ENCODE peak calls at places on chromosomes 7 and 10, in six cellular contexts. Q is GM23248, Y is HCT116, D is neural progenitor cell, R is PC-3, I is SK-N-SH. A is an unnamed sample. For H3K27me3, the result is how much of the 10 kb centered on the place peaks cover.

GRCh38 chr7:24576171-24577052 is 3.2 kb downstream of the PALS2 start:
- DNase-seq in I (peak), Y (peak), D (peak), R (peak), Q (peak), A (peak)

GRCh38 chr7:73704640-73705550 is 14.6 kb downstream of the STX1A start:
- DNase-seq in R (peak), Y (no peak), I (peak), Q (no peak), D (no peak), A (no peak)

GRCh38 chr10:46560952-46561351 is 4.5 kb upstream of the GPRIN2 start:
- DNase-seq in Q (no peak), D (no peak), Y (no peak), R (no peak), I (no peak), A (peak)

GRCh38 chr7:41247128-41247865 is 455.6 kb downstream of the INHBA start:
- DNase-seq in Q (no peak), I (no peak), Y (peak), D (no peak), R (peak), A (no peak)

GRCh38 chr7:102404005-102404861 is 8.1 kb downstream of the PRKRIP1 start:
- DNase-seq in R (peak), Y (peak), Q (peak), D (peak), I (peak), A (peak)

GRCh38 chr10:31171402-31172120 is 139.9 kb upstream of the ZNF438 start:
- DNase-seq in R (no peak), Y (no peak), Q (peak), D (no peak), I (no peak), A (no peak)

GRCh38 chr7:22782616-22783232 is 39.9 kb downstream of the TOMM7 start:
- DNase-seq in Y (peak), D (peak), R (peak), Q (peak), I (peak), A (peak)

GRCh38 chr7:150665075-150665794 is 20.3 kb upstream of the GIMAP2 start:
- DNase-seq in I (no peak), Y (no peak), D (no peak), R (peak), Q (no peak), A (no peak)

GRCh38 chr7:80182630-80183276 is 48.1 kb downstream of the GNAI1 start:
- DNase-seq in Y (peak), R (peak), Q (peak), D (no peak), I (no peak), A (no peak)

GRCh38 chr10:17056781-17057191 is 72.8 kb downstream of the CUBN start:
- DNase-seq in D (no peak), Q (peak), I (no peak), R (peak), Y (no peak), A (no peak)

GRCh38 chr10:95837783-95838182 is 70.0 kb upstream of the CC2D2B start:
- DNase-seq in R (no peak), I (no peak), Q (no peak), D (no peak), Y (no peak), A (no peak)

GRCh38 chr10:92714152-92714836 is 24.5 kb downstream of the HHEX start:
- DNase-seq in I (no peak), R (no peak), Q (no peak), D (no peak), Y (no peak), A (no peak)

GRCh38 chr7:100023526-100023925 is 8.1 kb downstream of the ZKSCAN1 start:
- DNase-seq in D (no peak), Y (no peak), I (no peak), Q (no peak), R (no peak), A (no peak)

GRCh38 chr7:28904539-28905143 is 53.5 kb downstream of the TRIL start:
- DNase-seq in I (peak), D (peak), R (no peak), Q (peak), Y (no peak), A (no peak)

GRCh38 chr7:13920053-13920697 is 69.3 kb downstream of the ETV1 start:
- DNase-seq in D (peak), Y (peak), R (peak), Q (peak), I (peak), A (no peak)

GRCh38 chr10:103745264-103746247 is 109.8 kb downstream of the SH3PXD2A start:
- DNase-seq in Q (peak), Y (peak), I (no peak), D (no peak), R (peak), A (no peak)

GRCh38 chr7:135098391-135098790 is 49.5 kb upstream of the TMEM140 start:
- DNase-seq in Q (no peak), D (no peak), R (no peak), Y (no peak), I (no peak), A (no peak)

GRCh38 chr7:157423886-157424565 is 87.2 kb downstream of the DNAJB6 start:
- DNase-seq in I (no peak), Y (no peak), R (no peak), D (no peak), Q (no peak), A (no peak)

GRCh38 chr7:51064688-51065087 is 251.9 kb downstream of the COBL start:
- DNase-seq in R (no peak), I (no peak), Q (no peak), Y (no peak), D (no peak), A (no peak)

GRCh38 chr7:95772771-95773581 is 622 bp downstream of the DYNC1I1 start:
- DNase-seq in R (peak), Q (peak), D (peak), Y (no peak), I (no peak), A (no peak)

GRCh38 chr7:68381731-68382130 is 1216.5 kb upstream of the AUTS2 start:
- DNase-seq in Y (no peak), D (no peak), R (no peak), Q (no peak), I (no peak), A (no peak)

GRCh38 chr10:75853085-75853484 is 421.7 kb downstream of the LRMDA start:
- DNase-seq in Y (no peak), D (no peak), Q (peak), I (no peak), R (peak), A (no peak)

GRCh38 chr7:128202287-128202957 is 38.7 kb upstream of the LEP start:
- DNase-seq in Q (no peak), Y (no peak), D (no peak), I (peak), R (no peak), A (no peak)

GRCh38 chr10:96188911-96189310 is 58.8 kb downstream of the ZNF518A start:
- DNase-seq in D (no peak), Y (no peak), R (no peak), Q (peak), I (no peak), A (no peak)

GRCh38 chr7:103912906-103913610 is 76.4 kb downstream of the RELN start:
- DNase-seq in I (no peak), D (no peak), Q (peak), R (no peak), Y (no peak), A (no peak)

GRCh38 chr10:114811769-114812353 is 9.7 kb upstream of the FHIP2A start:
- DNase-seq in Y (no peak), I (no peak), R (no peak), Q (peak), D (no peak), A (no peak)

GRCh38 chr10:13001887-13002212 is 337 bp upstream of the CCDC3 start:
- DNase-seq in I (no peak), Y (no peak), D (no peak), R (no peak), Q (no peak), A (no peak)

GRCh38 chr10:32627183-32627582 is 181.2 kb downstream of the CCDC7 start:
- DNase-seq in Y (no peak), R (no peak), Q (no peak), I (no peak), D (no peak), A (no peak)

GRCh38 chr10:24897326-24897926 is 55.0 kb downstream of the PRTFDC1 start:
- DNase-seq in I (no peak), D (no peak), R (peak), Q (peak), Y (peak), A (no peak)

GRCh38 chr7:151865070-151865670 is 11.7 kb downstream of the PRKAG2 start:
- DNase-seq in Q (no peak), I (no peak), Y (no peak), R (no peak), D (no peak), A (no peak)

GRCh38 chr7:151862606-151863381 is 14.1 kb downstream of the PRKAG2 start:
- DNase-seq in R (no peak), Y (no peak), D (no peak), Q (no peak), I (no peak), A (no peak)

GRCh38 chr7:151863386-151864079 is 13.4 kb downstream of the PRKAG2 start:
- DNase-seq in I (no peak), D (peak), Q (no peak), R (no peak), Y (no peak), A (no peak)

GRCh38 chr7:151864561-151864960 is 12.4 kb downstream of the PRKAG2 start:
- DNase-seq in D (no peak), I (no peak), R (no peak), Q (no peak), Y (no peak), A (no peak)

GRCh38 chr7:151864081-151864480 is 12.8 kb downstream of the PRKAG2 start:
- DNase-seq in D (no peak), Y (no peak), R (no peak), I (no peak), Q (no peak), A (no peak)
- H3K9ac ChIP-seq in D (no peak), Y (no peak), R (no peak), I (no peak), Q (no peak), A (no peak)

GRCh38 chr7:1289681-1290261 is 57.1 kb downstream of the UNCX start:
- DNase-seq in I (no peak), R (peak), D (peak), Y (no peak), Q (no peak), A (no peak)
- H3K27me3 ChIP-seq in I (half or more), R (half or more), D (half or more), Y (under half), Q (under half), A (half or more)

DNA sequence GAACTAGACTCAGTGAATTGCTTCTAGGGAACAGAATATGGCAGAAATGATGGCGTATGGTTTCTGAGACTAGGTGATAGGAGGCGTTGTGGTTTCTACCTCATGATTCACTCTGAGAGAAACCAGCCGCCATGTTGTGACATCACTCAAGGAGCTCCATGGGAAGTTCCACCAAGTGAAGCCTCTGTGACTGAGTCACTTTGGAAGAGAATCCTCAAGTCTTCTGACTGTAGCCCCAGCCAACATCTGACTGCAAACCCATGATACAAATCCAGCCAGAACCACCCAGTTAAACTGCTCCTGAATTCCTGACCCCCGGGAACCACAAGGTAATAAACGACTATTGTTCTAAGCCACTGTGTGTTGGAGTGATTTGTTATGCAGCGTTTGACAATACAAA is 91.0 kb upstream of the CARD11 start:
- DNase-seq in Y (no peak), Q (no peak), R (no peak), I (no peak), D (no peak), A (no peak)
- TF ChIP-seq EZH2phosphoT487 in Y (no peak), Q (no peak), R (no peak), I (no peak), D (no peak), A (no peak)

GRCh38 chr10:68179016-68179415 is 52.9 kb downstream of the ATOH7 start:
- DNase-seq in Y (no peak), I (no peak), Q (no peak), D (no peak), R (no peak), A (no peak)

GRCh38 chr10:68188835-68189234 is 43.1 kb downstream of the ATOH7 start:
- DNase-seq in I (no peak), Y (no peak), Q (no peak), R (no peak), D (no peak), A (no peak)

GRCh38 chr10:68180490-68180889 is 51.4 kb downstream of the ATOH7 start:
- DNase-seq in I (no peak), Y (no peak), D (no peak), Q (no peak), R (no peak), A (no peak)

GRCh38 chr10:68185085-68185484 is 46.8 kb downstream of the ATOH7 start:
- DNase-seq in D (no peak), Y (no peak), Q (no peak), I (no peak), R (no peak), A (no peak)

DNA sequence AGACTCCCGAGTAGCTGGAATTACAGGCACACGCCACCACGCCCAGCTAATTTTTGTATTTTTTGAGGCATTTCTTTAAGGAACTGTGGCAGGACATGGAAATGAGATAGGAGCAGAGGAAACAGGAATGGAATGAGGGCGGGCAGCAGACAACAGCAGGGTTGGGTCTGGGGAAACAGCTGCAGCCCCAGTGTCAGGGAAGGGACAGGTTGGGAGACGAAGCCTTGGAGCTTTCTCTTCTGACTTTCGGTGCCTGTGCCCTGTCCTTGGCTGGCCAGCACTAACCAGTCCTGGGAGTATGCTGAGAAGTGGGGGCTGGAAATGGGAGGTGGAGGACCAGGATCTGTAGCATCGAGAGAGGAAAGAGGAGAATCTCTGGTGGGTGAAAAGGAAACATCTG is 47.4 kb downstream of the ATOH7 start:
- DNase-seq in I (no peak), R (no peak), D (no peak), Y (no peak), Q (no peak), A (no peak)
- H3K9ac ChIP-seq in I (no peak), R (no peak), D (no peak), Y (no peak), Q (no peak), A (no peak)

GRCh38 chr7:158585721-158586498 is 1.7 kb downstream of the PTPRN2 start:
- DNase-seq in Y (no peak), R (no peak), Q (no peak), I (no peak), D (no peak), A (no peak)
- H3K27me3 ChIP-seq in Y (under half), R (under half), Q (under half), I (under half), D (half or more), A (under half)

GRCh38 chr10:73923935-73924598 is 13.1 kb downstream of the PLAU start:
- DNase-seq in Y (no peak), Q (peak), D (peak), I (no peak), R (no peak), A (no peak)

GRCh38 chr10:73920084-73920483 is 9.2 kb downstream of the PLAU start:
- DNase-seq in I (peak), R (peak), D (no peak), Q (peak), Y (no peak), A (peak)

GRCh38 chr10:73924935-73925334 is 14.0 kb downstream of the PLAU start:
- DNase-seq in D (no peak), Q (no peak), R (no peak), Y (no peak), I (no peak), A (no peak)

GRCh38 chr10:73922864-73923133 is 11.9 kb downstream of the PLAU start:
- DNase-seq in D (no peak), Y (no peak), I (no peak), R (no peak), Q (no peak), A (no peak)

DNA sequence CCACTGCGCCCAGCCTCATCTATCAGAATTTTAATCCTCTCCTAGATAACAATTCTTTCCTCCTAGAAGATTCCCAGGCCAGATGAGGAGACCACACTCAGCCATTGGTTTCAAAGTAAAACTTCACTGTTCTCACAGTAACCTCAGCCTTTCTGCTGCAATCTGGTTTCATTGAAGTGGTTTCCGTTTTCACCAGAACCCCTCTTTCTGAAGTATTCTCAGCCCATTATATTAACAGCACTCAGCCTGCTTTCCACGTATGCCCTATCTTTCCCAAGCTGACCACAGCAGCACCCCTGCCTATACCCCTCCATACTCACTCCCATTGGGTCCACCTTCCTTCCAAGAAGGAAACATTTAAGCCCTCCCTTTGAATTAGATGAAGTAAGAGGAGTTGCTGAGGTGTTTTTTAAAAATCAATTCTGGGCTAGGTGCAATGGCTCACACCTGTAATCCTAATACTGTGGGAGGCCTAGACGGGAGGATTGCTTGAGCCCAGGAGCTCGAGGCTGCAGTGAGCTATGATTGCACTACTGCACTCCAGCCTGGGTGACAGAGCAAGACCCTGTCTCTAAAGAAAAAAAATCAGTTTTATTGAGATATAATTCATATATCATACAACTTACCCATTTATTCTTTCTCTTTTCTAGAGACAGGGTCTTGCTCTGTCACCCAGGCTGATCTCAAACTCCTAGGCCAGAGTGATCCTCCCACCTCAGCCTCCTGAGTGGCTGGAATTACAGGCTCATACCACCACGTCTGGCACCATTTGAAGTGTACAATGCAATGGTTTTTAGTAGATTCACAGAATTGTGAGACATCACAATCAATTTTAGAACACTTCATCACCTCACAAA is 11.3 kb downstream of the PLAU start:
- DNase-seq in R (no peak), D (no peak), Y (no peak), I (no peak), Q (no peak), A (peak)
- TF ChIP-seq EZH2phosphoT487 in R (no peak), D (no peak), Y (no peak), I (no peak), Q (no peak), A (no peak)

DNA sequence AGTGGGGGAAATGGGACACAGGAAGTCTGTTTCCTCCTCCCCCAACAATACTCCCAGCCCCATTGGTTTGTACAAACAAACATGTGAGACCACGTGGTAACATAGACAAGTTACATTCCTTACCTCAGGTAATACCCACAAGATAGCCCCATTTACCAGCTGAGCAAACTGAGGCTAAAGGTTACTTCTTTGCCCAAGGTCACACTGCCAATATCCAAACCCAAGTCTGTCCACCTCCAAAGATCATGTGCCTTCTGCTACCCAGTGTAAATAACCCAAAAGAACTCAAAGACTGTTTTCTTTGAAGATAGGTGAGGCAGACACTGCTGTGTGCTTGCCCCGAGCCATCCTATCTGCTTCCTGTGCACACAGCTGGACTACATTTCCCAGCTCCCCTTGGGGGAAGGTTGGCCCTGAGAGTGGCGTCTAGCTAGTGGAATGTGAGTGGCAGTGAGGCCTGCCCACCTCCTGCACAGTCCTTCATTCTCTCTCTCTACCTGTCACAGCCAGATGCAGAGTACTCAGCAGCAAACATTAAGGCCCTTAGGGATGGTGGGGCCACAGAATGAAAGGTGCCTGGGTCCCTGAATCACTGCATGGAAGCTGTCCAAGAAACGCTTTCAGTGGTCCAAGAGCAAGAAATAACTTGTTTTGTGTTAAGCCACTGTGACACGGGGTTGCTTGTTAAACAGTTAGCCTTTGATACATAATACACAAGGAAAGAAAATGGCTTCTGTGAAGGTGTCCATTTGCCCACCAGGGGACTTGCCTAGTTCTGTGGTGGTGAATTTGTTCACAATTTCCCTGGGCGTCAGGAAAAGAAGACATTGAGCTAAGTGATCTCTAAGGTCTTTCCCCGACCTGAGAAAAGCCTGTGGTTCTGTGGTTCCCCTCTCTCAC is 257.7 kb upstream of the NFE2L3 start:
- DNase-seq in I (peak), D (peak), Y (peak), R (peak), Q (peak), A (peak)
- H3K9ac ChIP-seq in I (no peak), D (no peak), Y (no peak), R (no peak), Q (no peak), A (peak)

A was measured in MM.1S.